ENCODE peak calls at places on chromosomes 3 and 15, in nine cellular contexts. Z is BE2C; W is fibroblast of the aortic adventitia; L is bronchial epithelial cell; B is heart left ventricle; S is PC-9; I is colonic mucosa; D is CD8-positive, alpha-beta T cell; P is tibial artery. K is an unnamed sample.
A peak's percentile ranks its signal among the peaks of the same experiment; 100 is the strongest.

GRCh38 chr3:101195951-101196713 is 124.2 kb downstream of the IMPG2 start:
- DNase-seq in W (peak; percentile 82), S (peak; percentile 18), Z (peak; percentile 12), I (no peak), B (no peak), L (peak; percentile 77), D (no peak), P (no peak), K (peak; percentile 79)

GRCh38 chr3:162605651-162606204 is 1109.1 kb downstream of the OTOL1 start:
- DNase-seq in Z (no peak), P (no peak), B (no peak), W (no peak), D (no peak), L (no peak), I (no peak), S (no peak), K (no peak)

GRCh38 chr3:164521644-164522043 is 556.7 kb downstream of the SI start:
- DNase-seq in L (no peak), S (no peak), I (no peak), B (no peak), D (no peak), P (no peak), W (no peak), Z (no peak), K (no peak)

GRCh38 chr3:190318666-190319065 is 3.6 kb downstream of the CLDN1 start:
- DNase-seq in S (no peak), L (peak; percentile 78), I (no peak), Z (no peak), P (no peak), B (no peak), D (no peak), W (no peak), K (no peak)

GRCh38 chr3:195036203-195037016 is 234.5 kb downstream of the XXYLT1 start:
- DNase-seq in L (no peak), Z (no peak), W (no peak), B (no peak), I (no peak), D (no peak), S (no peak), P (no peak), K (no peak)

GRCh38 chr15:101063891-101064794 is 145.0 kb downstream of the LRRK1 start:
- DNase-seq in Z (peak; percentile 48), S (no peak), B (no peak), P (no peak), W (peak; percentile 39), I (no peak), D (no peak), L (no peak), K (peak; percentile 18)

GRCh38 chr15:40869686-40870085 is 4.3 kb downstream of the RHOV start:
- DNase-seq in Z (no peak), P (no peak), S (no peak), D (no peak), W (no peak), L (no peak), B (no peak), I (no peak), K (no peak)

GRCh38 chr3:14775011-14775410 is 43.8 kb upstream of the FGD5 start:
- DNase-seq in P (no peak), W (no peak), D (no peak), Z (no peak), B (no peak), I (no peak), S (no peak), L (no peak), K (no peak)

GRCh38 chr3:32880225-32880624 is 62.4 kb downstream of the TRIM71 start:
- DNase-seq in L (no peak), D (no peak), B (no peak), Z (no peak), P (no peak), S (no peak), I (no peak), W (no peak), K (no peak)

GRCh38 chr3:19075037-19075436 is 73.3 kb upstream of the KCNH8 start:
- DNase-seq in B (no peak), W (no peak), L (no peak), Z (no peak), I (no peak), S (no peak), P (no peak), D (no peak), K (no peak)

GRCh38 chr3:150014782-150015181 is 44.1 kb upstream of the PFN2 start:
- DNase-seq in L (no peak), S (no peak), I (no peak), W (no peak), Z (no peak), P (no peak), D (no peak), B (no peak), K (no peak)

GRCh38 chr3:12339701-12340480 is 51.0 kb downstream of the PPARG start:
- DNase-seq in L (peak; percentile 18), S (no peak), Z (no peak), W (peak; percentile 44), B (no peak), I (no peak), D (no peak), P (no peak), K (no peak)

GRCh38 chr3:13009132-13009945 is 63.9 kb downstream of the IQSEC1 start:
- DNase-seq in B (peak; percentile 91), Z (no peak), I (peak; percentile 73), P (peak; percentile 72), D (peak; percentile 65), W (no peak), S (peak; percentile 64), L (no peak), K (no peak)

GRCh38 chr3:37967252-37967881 is 23.2 kb upstream of the VILL start:
- DNase-seq in D (peak; percentile 58), W (peak; percentile 72), Z (peak; percentile 68), S (peak; percentile 55), B (no peak), L (peak; percentile 46), I (peak; percentile 83), P (peak; percentile 68), K (peak; percentile 48)

GRCh38 chr3:151770941-151771340 is 37.2 kb downstream of the AADACL2 start:
- DNase-seq in D (no peak), W (peak; percentile 67), S (peak; percentile 45), Z (no peak), P (peak; percentile 40), I (peak; percentile 53), B (peak; percentile 75), L (peak; percentile 22), K (peak; percentile 51)

GRCh38 chr3:64748244-64748894 is 60.6 kb upstream of the ADAMTS9 start:
- DNase-seq in W (no peak), P (no peak), B (no peak), I (no peak), L (no peak), S (no peak), Z (peak; percentile 32), D (no peak), K (no peak)

GRCh38 chr3:61996351-61996750 is 377.0 kb downstream of the FEZF2 start:
- DNase-seq in Z (no peak), W (peak; percentile 28), D (no peak), S (no peak), B (no peak), L (peak; percentile 12), I (no peak), P (no peak), K (no peak)

GRCh38 chr3:148694116-148694515 is 3.6 kb upstream of the AGTR1 start:
- DNase-seq in S (no peak), I (no peak), D (no peak), B (no peak), L (no peak), W (no peak), P (no peak), Z (no peak), K (no peak)
- H3K4me3 ChIP-seq in S (no peak overlapping the region), I (no peak overlapping the region), D (no peak overlapping the region), B (no peak overlapping the region), L (no peak overlapping the region), W (no peak overlapping the region), P (no peak overlapping the region), Z (no peak overlapping the region), K (no peak overlapping the region)

DNA sequence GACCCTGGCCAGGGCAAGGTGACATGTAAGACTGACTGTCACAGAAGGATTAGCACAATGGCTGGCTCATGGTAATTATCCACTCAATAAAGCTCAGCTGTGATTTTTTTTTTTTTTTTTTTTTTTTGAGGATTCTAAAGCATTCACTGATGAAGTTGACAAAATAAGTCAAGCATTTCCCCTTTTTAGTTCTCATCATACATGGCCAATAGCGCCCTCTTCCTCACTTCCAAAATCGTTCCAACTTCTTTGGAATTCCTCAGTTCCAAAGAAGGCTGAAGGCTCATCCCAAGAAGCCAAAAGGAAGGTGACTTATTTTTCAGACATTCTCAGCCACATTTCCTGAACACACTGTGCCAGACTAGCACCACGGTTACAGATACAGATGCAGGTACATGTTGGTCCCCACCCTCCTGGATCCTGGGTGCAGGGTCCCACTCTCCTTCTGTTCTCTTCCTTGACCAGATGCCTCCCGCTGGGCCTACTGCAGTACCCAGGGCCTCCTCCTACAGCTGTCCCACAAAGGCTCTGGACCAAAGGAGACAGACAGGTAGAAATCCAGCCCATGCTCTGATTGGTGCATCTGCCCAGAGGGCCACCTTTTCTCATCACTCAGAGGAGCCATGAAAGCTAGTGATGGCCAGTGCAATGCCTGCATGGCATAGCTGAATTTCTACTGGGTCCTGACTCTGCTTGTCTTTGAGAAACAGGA is 202.6 kb downstream of the UACA start:
- DNase-seq in I (no peak), Z (no peak), L (no peak), P (no peak), D (no peak), B (no peak), W (no peak), S (no peak), K (no peak)
- TF ChIP-seq CTCF in I (no peak), Z (no peak), L (no peak), P (no peak), D (no peak), B (no peak), W (no peak), S (no peak), K (no peak)

DNA sequence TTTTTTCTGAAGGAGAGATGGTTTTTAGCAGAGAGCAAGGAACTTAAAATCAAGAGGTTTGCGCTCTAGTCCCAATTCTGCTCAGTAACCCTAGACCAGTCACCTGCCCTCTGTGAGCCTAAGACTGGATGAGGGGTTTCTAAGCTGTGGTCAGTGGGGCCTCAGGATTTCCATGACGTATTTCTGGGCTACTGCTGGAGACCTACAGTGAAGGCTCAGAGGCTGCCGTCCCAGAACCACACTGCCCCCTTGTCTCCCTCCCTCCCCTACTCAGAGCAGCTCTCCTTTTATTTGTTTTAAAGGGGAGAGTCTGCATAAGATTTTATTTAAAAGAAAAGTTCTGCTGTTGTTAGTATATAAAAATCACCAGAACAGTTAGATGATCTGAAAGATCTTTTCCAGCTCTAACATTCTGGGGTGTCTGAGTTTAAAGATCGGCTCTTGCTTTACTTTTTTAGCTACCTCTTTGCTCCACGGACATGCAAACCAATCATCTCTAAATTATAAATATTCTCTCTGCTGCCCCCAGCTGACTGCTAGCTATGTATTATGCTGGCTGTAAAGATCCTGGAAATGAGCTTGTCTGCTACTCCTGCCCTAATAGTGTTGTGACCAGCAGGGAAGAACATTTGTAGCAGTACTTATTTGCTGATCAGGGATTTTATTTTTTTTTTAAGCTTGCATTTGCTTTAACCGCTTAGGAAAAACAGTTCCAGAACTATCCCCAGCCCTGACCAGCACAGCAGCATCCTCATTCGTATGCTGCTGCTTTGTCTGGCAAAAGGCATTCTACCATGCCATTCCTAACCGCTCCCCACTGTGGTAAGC is 28.6 kb upstream of the NDUFB4 start:
- DNase-seq in Z (peak; percentile 42), W (peak; percentile 52), D (no peak), P (no peak), L (peak; percentile 32), S (no peak), B (no peak), I (no peak), K (peak; percentile 52)
- H3K4me3 ChIP-seq in Z (peak overlapping the region; percentile 49), W (no peak overlapping the region), D (no peak overlapping the region), P (no peak overlapping the region), L (no peak overlapping the region), S (peak overlapping the region; percentile 40), B (peak overlapping the region; percentile 29), I (no peak overlapping the region), K (peak overlapping the region; percentile 30)

GRCh38 chr15:68634122-68634482 is 55.3 kb downstream of the CORO2B start:
- DNase-seq in Z (no peak), D (no peak), I (no peak), P (no peak), W (no peak), L (no peak), S (no peak), B (no peak), K (no peak)
- TF ChIP-seq CTCF in Z (no peak), D (no peak), I (no peak), P (no peak), W (no peak), L (no peak), S (no peak), B (no peak), K (no peak)